ENCODE peak calls at places on chromosomes 5 and 9, in five cellular contexts. I, R, D, H and A are unnamed samples.

GRCh38 chr9:87065981-87066380 is 118.7 kb upstream of the GAS1 start:
- DNase-seq in H (no peak), I (no peak), D (no peak), R (no peak), A (no peak)

GRCh38 chr5:40733439-40733838 is 22.3 kb downstream of the TTC33 start:
- DNase-seq in D (no peak), R (no peak), H (no peak), I (no peak), A (no peak)

GRCh38 chr5:107668933-107669542 is 1.7 kb downstream of the EFNA5 start:
- DNase-seq in R (no peak), H (no peak), D (no peak), I (no peak), A (peak; percentile 31)

GRCh38 chr5:159022178-159022556 is 77.5 kb downstream of the EBF1 start:
- DNase-seq in I (no peak), R (peak; percentile 75), H (no peak), D (no peak), A (no peak)

GRCh38 chr5:163619951-163620350 is 114.5 kb downstream of the MAT2B start:
- DNase-seq in R (no peak), H (no peak), I (no peak), D (no peak), A (no peak)

GRCh38 chr5:111383288-111383970 is 128.9 kb downstream of the STARD4 start:
- DNase-seq in H (no peak), R (no peak), I (no peak), D (no peak), A (no peak)

GRCh38 chr5:23007226-23007625 is 154.1 kb upstream of the CDH12 start:
- DNase-seq in H (no peak), R (no peak), D (no peak), I (no peak), A (no peak)

GRCh38 chr5:159838551-159839222 is 77.6 kb upstream of the ADRA1B start:
- DNase-seq in H (no peak), R (no peak), D (no peak), I (no peak), A (no peak)

GRCh38 chr5:143126121-143127019 is 277.1 kb downstream of the NR3C1 start:
- DNase-seq in D (no peak), R (no peak), I (no peak), H (no peak), A (no peak)

GRCh38 chr9:34375901-34376595 is 650 bp downstream of the MYORG start:
- DNase-seq in I (no peak), R (peak; percentile 80), D (peak; percentile 91), H (no peak), A (peak; percentile 68)

GRCh38 chr5:73918791-73919221 is 292.8 kb downstream of the ARHGEF28 start:
- DNase-seq in H (no peak), R (no peak), I (no peak), D (no peak), A (no peak)

GRCh38 chr5:146697211-146697610 is 181.2 kb upstream of the GPR151 start:
- DNase-seq in I (no peak), R (no peak), H (no peak), D (no peak), A (no peak)

GRCh38 chr9:114396558-114397218 is 8.9 kb upstream of the AKNA start:
- DNase-seq in R (peak; percentile 87), H (no peak), D (no peak), I (no peak), A (no peak)

GRCh38 chr5:34484190-34484589 is 171.9 kb upstream of the RAI14 start:
- DNase-seq in I (no peak), R (no peak), H (no peak), D (no peak), A (no peak)

GRCh38 chr5:3124410-3124809 is 372.9 kb upstream of the IRX2 start:
- DNase-seq in D (no peak), H (no peak), I (no peak), R (no peak), A (no peak)

GRCh38 chr5:61330341-61330878 is 1.6 kb upstream of the ZSWIM6 start:
- DNase-seq in H (no peak), I (no peak), R (peak; percentile 75), D (peak; percentile 85), A (no peak)

GRCh38 chr5:179264641-179265528 is 80.4 kb downstream of the ADAMTS2 start:
- DNase-seq in R (no peak), H (no peak), I (no peak), D (peak; percentile 58), A (peak; percentile 24)

GRCh38 chr5:17235736-17236330 is 18.4 kb downstream of the BASP1 start:
- DNase-seq in H (no peak), I (no peak), D (no peak), R (no peak), A (no peak)

GRCh38 chr9:113602126-113603119 is 138.9 kb downstream of the RGS3 start:
- DNase-seq in H (no peak), R (peak; percentile 88), D (peak; percentile 81), I (peak; percentile 59), A (peak; percentile 58)

GRCh38 chr5:89255845-89256463 is 373.0 kb upstream of the MEF2C start:
- DNase-seq in H (no peak), D (no peak), I (peak; percentile 0), R (no peak), A (no peak)

GRCh38 chr9:117535439-117535838 is 120.6 kb upstream of the ASTN2 start:
- DNase-seq in I (no peak), D (no peak), H (no peak), R (no peak), A (no peak)

GRCh38 chr5:136080483-136081180 is 51.8 kb downstream of the TGFBI start:
- DNase-seq in R (peak; percentile 94), H (no peak), I (peak; percentile 47), D (peak; percentile 94), A (peak; percentile 85)

DNA sequence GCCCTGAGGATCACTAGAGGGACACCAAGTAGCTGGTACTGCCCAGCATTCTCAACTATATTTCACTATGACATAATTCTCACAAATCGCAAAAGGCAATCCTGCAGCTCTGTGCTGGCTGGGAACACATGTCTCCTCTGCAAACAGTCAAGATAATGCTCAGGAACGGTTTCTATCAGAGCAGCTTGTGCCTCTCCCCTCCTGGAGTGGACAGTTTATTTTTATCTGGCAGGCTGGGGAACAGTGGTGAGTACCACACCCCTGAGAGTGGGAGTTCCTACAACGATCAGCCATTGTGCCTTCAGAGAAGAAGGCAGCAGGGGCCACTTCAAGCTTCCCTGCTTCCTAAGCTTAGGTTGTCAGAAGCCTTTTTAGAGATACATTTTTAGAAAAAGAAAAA is 65.8 kb downstream of the ERAP1 start:
- DNase-seq in R (no peak), H (no peak), I (no peak), D (no peak), A (no peak)
- H3K36me3 ChIP-seq in R (peaks cover 95% of the 10 kb centered on the region), H (peaks cover 49% of the 10 kb centered on the region), I (no peaks in the 10 kb centered on the region), D (peaks cover 81% of the 10 kb centered on the region), A (peaks cover 97% of the 10 kb centered on the region)

GRCh38 chr5:128038641-128039040 is 44.9 kb upstream of the SLC12A2 start:
- DNase-seq in H (no peak), R (no peak), D (no peak), I (no peak), A (no peak)
- TF ChIP-seq POLR2AphosphoS5 in H (no peak), R (no peak), D (no peak), I (no peak), A (no peak)

DNA sequence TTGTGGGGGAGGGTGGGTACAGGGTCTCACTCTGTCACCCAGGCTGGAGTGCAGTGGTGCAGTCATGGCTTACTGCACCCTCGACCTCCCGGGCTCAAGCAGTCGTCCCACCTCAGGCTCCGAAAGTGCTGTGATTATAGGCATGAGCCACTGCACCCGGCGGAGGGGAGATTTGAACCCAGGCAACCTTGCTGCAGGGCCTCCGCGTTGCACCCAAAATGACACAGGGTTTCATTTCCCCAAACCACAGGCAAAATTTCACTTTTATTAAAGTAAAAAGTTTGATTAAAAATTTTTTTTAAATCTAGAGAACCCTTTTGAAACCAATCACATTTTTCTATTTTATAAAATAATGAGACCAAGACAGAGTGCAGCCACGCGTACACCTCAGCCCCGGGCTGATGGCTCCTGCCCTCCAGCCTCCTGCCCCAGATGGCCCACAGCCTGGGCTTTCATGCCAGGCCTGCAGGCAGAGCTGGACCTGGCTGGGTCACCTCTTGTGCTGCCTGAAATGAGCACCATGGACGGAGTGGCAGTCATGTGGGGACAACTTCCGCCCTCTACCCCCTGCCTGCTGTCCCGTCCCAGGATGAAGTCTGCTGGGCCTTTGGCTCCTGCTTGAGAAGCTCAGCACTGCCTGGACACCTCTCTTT is 30.5 kb downstream of the USP20 start:
- DNase-seq in I (no peak), H (no peak), D (no peak), R (no peak), A (no peak)
- H3K36me3 ChIP-seq in I (no peaks in the 10 kb centered on the region), H (no peaks in the 10 kb centered on the region), D (peaks cover 27% of the 10 kb centered on the region), R (peaks cover 84% of the 10 kb centered on the region), A (peaks cover 93% of the 10 kb centered on the region)

DNA sequence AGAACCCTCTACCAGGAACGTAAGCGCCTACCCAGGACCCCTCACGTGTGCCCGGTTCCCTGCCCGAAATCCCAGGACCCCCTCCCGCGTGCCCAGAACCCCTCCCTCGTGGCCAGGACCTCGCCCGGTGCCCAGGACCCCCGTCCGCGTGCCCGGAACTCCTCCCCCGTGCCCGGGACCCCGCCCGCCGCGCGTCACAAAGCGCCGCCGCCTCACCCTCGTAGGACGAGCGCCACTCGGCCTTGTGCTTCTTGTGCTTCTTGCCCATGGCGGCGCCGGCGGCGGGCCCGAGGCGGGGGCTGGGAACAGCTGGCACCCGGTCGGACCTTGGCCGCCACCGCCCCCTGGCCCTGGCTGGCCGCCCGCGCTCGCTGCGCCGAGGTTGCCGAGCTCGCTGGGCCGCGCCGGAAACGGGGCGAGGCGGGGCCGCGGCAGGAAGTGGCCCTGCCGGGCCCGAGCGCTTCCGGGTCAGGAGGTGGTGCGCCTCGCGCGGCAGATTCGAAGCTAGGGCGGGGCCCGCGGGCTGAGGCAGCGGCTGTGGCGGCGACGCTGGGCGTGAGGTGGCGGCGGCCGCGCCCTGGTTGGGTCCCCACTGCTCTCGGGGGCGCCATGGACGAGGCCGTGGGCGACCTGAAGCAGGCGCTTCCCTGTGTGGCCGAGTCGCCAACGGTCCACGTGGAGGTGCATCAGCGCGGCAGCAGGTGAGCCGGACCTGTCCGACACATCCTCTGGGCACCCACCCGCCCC is at the start of the genes BRD9 and TRIP13:
- DNase-seq in I (no peak), H (no peak), D (peak; percentile 96), R (peak; percentile 88), A (peak; percentile 85)
- TF ChIP-seq POLR2AphosphoS5 in I (peak; percentile 57), H (peak; percentile 82), D (peak; percentile 82), R (peak; percentile 64), A (peak; percentile 83)

DNA sequence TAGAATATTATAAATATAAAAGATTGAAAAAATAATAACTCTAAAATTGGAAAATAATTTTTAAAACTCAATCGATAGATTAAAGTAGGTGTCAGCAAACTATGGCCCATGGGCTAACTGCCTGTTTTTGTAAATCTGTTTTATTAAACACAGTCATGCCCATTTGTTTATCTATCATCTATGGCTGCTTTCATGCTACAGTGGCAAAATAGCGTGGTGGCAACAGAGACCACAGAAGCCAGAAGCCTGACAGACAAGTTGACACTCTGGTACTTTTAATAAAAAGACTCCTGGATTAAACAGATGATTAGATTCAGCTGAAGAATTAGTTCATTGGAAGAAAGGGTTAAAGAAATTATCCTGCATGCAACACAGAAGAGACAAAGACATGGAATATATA is 400.7 kb upstream of the RORB start:
- DNase-seq in H (no peak), D (no peak), R (no peak), I (no peak), A (no peak)
- H3K36me3 ChIP-seq in H (no peaks in the 10 kb centered on the region), D (no peaks in the 10 kb centered on the region), R (no peaks in the 10 kb centered on the region), I (peaks cover 2% of the 10 kb centered on the region), A (no peaks in the 10 kb centered on the region)